ENCODE peak calls at places on chromosomes 6 and 20, in ten cellular contexts. Z is suprapubic skin; E is OCI-LY7; H is esophagus squamous epithelium; P is IMR-90; U is CD8-positive, alpha-beta T cell; D is HCT116; F is GM23248; W is cardiac muscle cell; V is right lobe of liver. B is an unnamed sample.

GRCh38 chr6:151276112-151276745 is 36.5 kb downstream of the AKAP12 start:
- DNase-seq in U (no peak), F (peak; percentile 92), Z (peak; percentile 69), D (no peak), P (peak; percentile 43), H (no peak), V (no peak), W (no peak), E (no peak), B (no peak)

GRCh38 chr6:72466971-72467566 is 154.8 kb upstream of the KCNQ5 start:
- DNase-seq in P (no peak), F (no peak), D (no peak), V (no peak), H (no peak), U (no peak), Z (no peak), W (no peak), E (no peak), B (no peak)

GRCh38 chr6:5956939-5957338 is 49.8 kb downstream of the NRN1 start:
- DNase-seq in P (no peak), H (no peak), V (no peak), W (no peak), D (no peak), U (no peak), F (peak; percentile 33), E (no peak), Z (no peak), B (no peak)

GRCh38 chr6:74940211-74940610 is 265.6 kb downstream of the COL12A1 start:
- DNase-seq in D (no peak), H (no peak), W (no peak), E (no peak), F (peak; percentile 23), Z (no peak), U (no peak), P (peak; percentile 8), V (no peak), B (no peak)

GRCh38 chr6:139473731-139474130 is 99.3 kb upstream of the CITED2 start:
- DNase-seq in V (no peak), F (peak; percentile 17), H (no peak), U (no peak), W (no peak), E (no peak), P (no peak), Z (no peak), D (no peak), B (no peak)

GRCh38 chr20:367486-367887 is 13.1 kb upstream of the TRIB3 start:
- DNase-seq in U (no peak), P (no peak), V (no peak), W (no peak), F (no peak), Z (no peak), H (no peak), E (no peak), D (no peak), B (no peak)

GRCh38 chr20:19794941-19795340 is 36.9 kb downstream of the RIN2 start:
- DNase-seq in W (no peak), F (no peak), Z (no peak), P (no peak), D (no peak), H (no peak), U (no peak), E (no peak), V (peak; percentile 40), B (no peak)

GRCh38 chr6:125287718-125288117 is 14.0 kb downstream of the HDDC2 start:
- DNase-seq in D (no peak), H (no peak), V (no peak), P (no peak), U (no peak), E (no peak), W (no peak), F (no peak), Z (no peak), B (no peak)

GRCh38 chr6:33075568-33076405 is at the start of gene HLA-DPB1:
- DNase-seq in U (peak; percentile 34), V (no peak), Z (no peak), W (peak; percentile 76), P (peak; percentile 59), E (peak; percentile 90), D (peak; percentile 52), F (peak; percentile 79), H (no peak), B (peak; percentile 50)

GRCh38 chr6:115796829-115797228 is 263.9 kb downstream of the FRK start:
- DNase-seq in F (no peak), E (no peak), D (no peak), W (no peak), V (no peak), H (no peak), P (no peak), Z (no peak), U (no peak), B (no peak)

GRCh38 chr20:56630086-56630493 is 984 bp downstream of the TFAP2C start:
- DNase-seq in D (peak; percentile 54), V (no peak), F (peak; percentile 96), E (no peak), Z (peak; percentile 86), H (no peak), U (no peak), P (no peak), W (peak; percentile 84), B (peak; percentile 49)

GRCh38 chr6:167487706-167488664 is 163.1 kb downstream of the TTLL2 start:
- DNase-seq in W (no peak), V (no peak), U (no peak), D (no peak), P (no peak), F (no peak), H (no peak), Z (no peak), E (no peak), B (peak; percentile 35)

GRCh38 chr6:39173276-39173675 is 56.0 kb downstream of the KCNK5 start:
- DNase-seq in F (no peak), D (no peak), P (no peak), V (no peak), Z (no peak), W (no peak), H (no peak), E (no peak), U (no peak), B (no peak)

GRCh38 chr6:149268768-149269167 is 48.7 kb upstream of the TAB2 start:
- DNase-seq in D (no peak), V (no peak), F (no peak), E (no peak), Z (no peak), H (no peak), U (no peak), P (peak; percentile 51), W (peak; percentile 12), B (peak; percentile 12)

GRCh38 chr6:149268146-149268545 is 49.4 kb upstream of the TAB2 start:
- DNase-seq in H (no peak), U (no peak), P (no peak), V (no peak), F (no peak), Z (no peak), D (no peak), E (no peak), W (no peak), B (no peak)

GRCh38 chr6:149265945-149266344 is 51.6 kb upstream of the TAB2 start:
- DNase-seq in U (no peak), F (no peak), P (no peak), W (no peak), H (no peak), D (no peak), Z (no peak), V (no peak), E (no peak), B (no peak)

GRCh38 chr6:149266659-149267058 is 50.9 kb upstream of the TAB2 start:
- DNase-seq in E (peak; percentile 34), D (no peak), F (no peak), Z (no peak), H (no peak), U (no peak), P (no peak), V (no peak), W (no peak), B (no peak)

DNA sequence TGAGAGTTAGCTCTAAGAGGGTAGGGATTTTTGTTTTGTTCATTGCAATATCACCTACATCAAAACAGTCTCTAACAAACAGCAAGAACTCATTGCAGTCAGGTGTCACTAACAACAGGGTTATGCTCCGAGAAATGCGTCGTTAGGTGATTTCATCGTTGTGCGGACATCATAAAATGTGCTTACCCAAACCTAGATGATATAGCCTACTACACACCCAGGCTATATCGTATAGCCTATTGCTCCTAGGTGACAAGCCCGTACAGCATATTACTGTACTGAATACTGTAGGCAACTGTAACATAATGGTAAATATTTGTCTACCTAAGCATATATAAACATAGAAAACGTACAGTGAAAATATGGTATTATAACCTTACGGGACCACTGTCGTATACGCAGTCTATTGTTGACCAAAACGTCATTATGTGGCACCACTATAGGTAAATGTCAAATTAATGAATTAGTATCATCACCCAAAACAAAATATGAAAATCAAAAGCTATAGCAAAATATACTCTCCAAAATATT is 49.9 kb upstream of the TAB2 start:
- DNase-seq in V (no peak), P (no peak), W (no peak), Z (no peak), H (no peak), U (no peak), D (no peak), F (no peak), E (no peak), B (no peak)
- H3K4me1 ChIP-seq in V (no peaks in the 10 kb centered on the region), P (no peaks in the 10 kb centered on the region), W (peaks cover 6% of the 10 kb centered on the region), Z (no peaks in the 10 kb centered on the region), H (no peaks in the 10 kb centered on the region), U (peaks cover 50% of the 10 kb centered on the region), D (peaks cover 5% of the 10 kb centered on the region), F (peaks cover 9% of the 10 kb centered on the region), E (peaks cover 16% of the 10 kb centered on the region), B (no peaks in the 10 kb centered on the region)

GRCh38 chr6:90106449-90106848 is 190.2 kb downstream of the BACH2 start:
- DNase-seq in E (no peak), W (no peak), U (no peak), F (no peak), V (no peak), P (no peak), D (no peak), Z (no peak), H (no peak), B (no peak)
- H3K27ac ChIP-seq in E (no peak overlapping the region), W (no peak overlapping the region), U (no peak overlapping the region), F (no peak overlapping the region), V (no peak overlapping the region), P (no peak overlapping the region), D (no peak overlapping the region), Z (no peak overlapping the region), H (no peak overlapping the region), B (no peak overlapping the region)

GRCh38 chr6:25961619-25962367 is 809 bp upstream of the TRIM38 start:
- DNase-seq in H (no peak), V (no peak), W (no peak), D (no peak), F (peak; percentile 9), P (no peak), E (peak; percentile 34), U (no peak), Z (no peak), B (no peak)
- H3K4me3 ChIP-seq in H (peak overlapping the region; percentile 48), V (peak overlapping the region; percentile 50), W (no peak overlapping the region), D (peak overlapping the region; percentile 62), F (peak overlapping the region; percentile 91), P (peak overlapping the region; percentile 27), E (peak overlapping the region; percentile 96), U (peak overlapping the region; percentile 86), Z (peak overlapping the region; percentile 54), B (peak overlapping the region; percentile 61)

DNA sequence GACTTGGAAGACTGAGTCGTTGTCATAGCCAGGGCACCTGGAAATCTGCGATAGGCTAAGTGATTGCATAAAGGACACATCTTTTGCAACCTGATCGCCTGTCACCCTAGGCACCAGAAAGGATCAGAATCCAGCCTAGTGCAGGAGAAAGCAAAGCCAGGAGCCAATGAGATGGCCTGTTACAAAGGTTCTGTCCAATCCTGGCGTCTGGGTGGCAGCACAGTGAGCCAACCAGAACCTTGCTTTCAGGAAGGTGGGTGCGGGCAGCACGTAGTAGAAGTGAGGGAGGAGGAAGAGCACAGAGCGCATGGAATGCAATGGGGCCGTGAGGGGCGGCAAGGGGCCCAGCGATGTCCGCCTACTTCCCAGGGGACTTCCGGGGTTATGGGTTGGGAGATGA is 120.4 kb upstream of the GGTLC1 start:
- DNase-seq in H (no peak), P (no peak), F (no peak), V (no peak), U (peak; percentile 39), D (no peak), W (no peak), E (no peak), Z (no peak), B (no peak)
- H3K4me1 ChIP-seq in H (no peaks in the 10 kb centered on the region), P (no peaks in the 10 kb centered on the region), F (no peaks in the 10 kb centered on the region), V (peaks cover under 1% of the 10 kb centered on the region), U (no peaks in the 10 kb centered on the region), D (no peaks in the 10 kb centered on the region), W (no peaks in the 10 kb centered on the region), E (no peaks in the 10 kb centered on the region), Z (no peaks in the 10 kb centered on the region), B (no peaks in the 10 kb centered on the region)

B was measured in A673.